ENCODE peak calls at places on chromosomes 3 and 15, in four cellular contexts. One of them, this sample, is unnamed.

GRCh38 chr3:13546667-13547171 is 2.2 kb upstream of the FBLN2 start:
- DNase-seq in AG09309: no peak
- DNase-seq in GM13977: no peak
- DNase-seq in endothelial cell: no peak
- DNase-seq in this sample: no peak

GRCh38 chr15:81235781-81236507 is 39.3 kb downstream of the IL16 start:
- DNase-seq in endothelial cell: no peak
- DNase-seq in GM13977: no peak
- DNase-seq in AG09309: peak
- DNase-seq in this sample: no peak

GRCh38 chr3:197398301-197398878 is 100.0 kb upstream of the DLG1 start:
- DNase-seq in GM13977: no peak
- DNase-seq in AG09309: no peak
- DNase-seq in endothelial cell: no peak
- DNase-seq in this sample: no peak

GRCh38 chr3:187777331-187778046 is 32.2 kb upstream of the BCL6 start:
- DNase-seq in endothelial cell: no peak
- DNase-seq in AG09309: no peak
- DNase-seq in GM13977: no peak
- DNase-seq in this sample: peak

GRCh38 chr15:83571820-83572707 is 81.9 kb upstream of the ADAMTSL3 start:
- DNase-seq in AG09309: peak
- DNase-seq in endothelial cell: no peak
- DNase-seq in GM13977: peak
- DNase-seq in this sample: peak

GRCh38 chr3:194633349-194634004 is at the start of gene TMEM44:
- DNase-seq in endothelial cell: peak
- DNase-seq in GM13977: peak
- DNase-seq in AG09309: no peak
- DNase-seq in this sample: peak

GRCh38 chr3:186536883-186537553 is 7.2 kb downstream of the CRYGS start:
- DNase-seq in AG09309: no peak
- DNase-seq in GM13977: no peak
- DNase-seq in endothelial cell: no peak
- DNase-seq in this sample: no peak

GRCh38 chr3:131026321-131027151 is at the start of the genes ASTE1 and NEK11:
- DNase-seq in AG09309: no peak
- DNase-seq in GM13977: peak
- DNase-seq in endothelial cell: peak
- DNase-seq in this sample: peak

GRCh38 chr15:43886558-43886957 is 59.8 kb downstream of the WDR76 start:
- DNase-seq in endothelial cell: no peak
- DNase-seq in GM13977: no peak
- DNase-seq in AG09309: no peak
- DNase-seq in this sample: no peak

GRCh38 chr3:62109534-62109933 is 263.8 kb downstream of the FEZF2 start:
- DNase-seq in GM13977: no peak
- DNase-seq in endothelial cell: no peak
- DNase-seq in AG09309: peak
- DNase-seq in this sample: no peak

GRCh38 chr15:81256916-81257315 is 60.2 kb downstream of the IL16 start:
- DNase-seq in AG09309: peak
- DNase-seq in GM13977: no peak
- DNase-seq in endothelial cell: no peak
- DNase-seq in this sample: no peak

GRCh38 chr3:175932586-175932985 is 1073.5 kb downstream of the NAALADL2 start:
- DNase-seq in endothelial cell: no peak
- DNase-seq in GM13977: no peak
- DNase-seq in AG09309: no peak
- DNase-seq in this sample: no peak

GRCh38 chr3:44981220-44981619 is 5.2 kb downstream of the EXOSC7 start:
- DNase-seq in AG09309: no peak
- DNase-seq in endothelial cell: no peak
- DNase-seq in GM13977: no peak
- DNase-seq in this sample: no peak

GRCh38 chr15:37789881-37790280 is 144.6 kb upstream of the TMCO5A start:
- DNase-seq in GM13977: no peak
- DNase-seq in endothelial cell: no peak
- DNase-seq in AG09309: no peak
- DNase-seq in this sample: no peak